ENCODE peak calls at places on chromosomes 16 and 17, in eight cellular contexts. J is GM23248, B is MM.1S, N is GM23338, K is SK-N-SH, P is neural progenitor cell, R is PC-3, A is hepatocyte. H is an unnamed sample. For H3K4me1, the result is how much of the 10 kb centered on the place peaks cover.

GRCh38 chr17:33968350-33969044 is 286.6 kb upstream of the CCL2 start:
- DNase-seq in J (peak), B (peak), N (peak), K (no peak), P (no peak), R (no peak), A (no peak), H (peak)

GRCh38 chr17:79984877-79985276 is 50.8 kb downstream of the TBC1D16 start:
- DNase-seq in J (no peak), B (no peak), N (peak), K (no peak), P (no peak), R (no peak), A (no peak), H (no peak)

GRCh38 chr16:88781140-88782077 is 3.6 kb downstream of the PIEZO1 start:
- DNase-seq in J (peak), B (peak), N (no peak), K (no peak), P (no peak), R (peak), A (no peak), H (peak)

GRCh38 chr16:72201387-72201786 is 29.4 kb upstream of the PMFBP1 start:
- DNase-seq in J (no peak), B (no peak), N (no peak), K (no peak), P (no peak), R (no peak), A (no peak), H (no peak)

GRCh38 chr17:64471440-64471839 is 22.5 kb downstream of the MILR1 start:
- DNase-seq in J (no peak), B (no peak), N (no peak), K (no peak), P (no peak), R (no peak), A (no peak), H (no peak)

GRCh38 chr16:324451-325334 is 27.8 kb downstream of the AXIN1 start:
- DNase-seq in J (no peak), B (no peak), N (peak), K (no peak), P (no peak), R (no peak), A (peak), H (peak)

GRCh38 chr16:85384831-85385462 is 228.2 kb upstream of the GSE1 start:
- DNase-seq in J (no peak), B (no peak), N (peak), K (no peak), P (no peak), R (peak), A (peak), H (no peak)

GRCh38 chr16:66606000-66606751 is 1.7 kb downstream of the CMTM3 start:
- DNase-seq in J (no peak), B (no peak), N (no peak), K (no peak), P (no peak), R (no peak), A (no peak), H (peak)

GRCh38 chr16:1293921-1294656 is 15.3 kb upstream of the UBE2I start:
- DNase-seq in J (no peak), B (no peak), N (no peak), K (no peak), P (no peak), R (no peak), A (no peak), H (no peak)

GRCh38 chr16:76577003-76577402 is 299.8 kb downstream of the CNTNAP4 start:
- DNase-seq in J (no peak), B (peak), N (no peak), K (no peak), P (no peak), R (no peak), A (no peak), H (no peak)

GRCh38 chr16:86307518-86307903 is 202.8 kb upstream of the FOXF1 start:
- DNase-seq in J (peak), B (no peak), N (no peak), K (no peak), P (no peak), R (peak), A (no peak), H (no peak)

GRCh38 chr17:4716081-4716480 is 5.6 kb downstream of the ARRB2 start:
- DNase-seq in J (no peak), B (no peak), N (no peak), K (no peak), P (no peak), R (no peak), A (no peak), H (no peak)

GRCh38 chr17:63419949-63420867 is 25.9 kb downstream of the CYB561 start:
- DNase-seq in J (no peak), B (no peak), N (no peak), K (no peak), P (no peak), R (no peak), A (no peak), H (no peak)

GRCh38 chr16:77677129-77677528 is 45.2 kb upstream of the NUDT7 start:
- DNase-seq in J (peak), B (no peak), N (no peak), K (no peak), P (no peak), R (no peak), A (no peak), H (no peak)

GRCh38 chr17:67891481-67892119 is 66.3 kb downstream of the BPTF start:
- DNase-seq in J (peak), B (no peak), N (peak), K (peak), P (peak), R (peak), A (peak), H (no peak)

GRCh38 chr16:74291176-74291575 is 5.4 kb upstream of the PSMD7 start:
- DNase-seq in J (no peak), B (no peak), N (no peak), K (no peak), P (no peak), R (no peak), A (no peak), H (no peak)

GRCh38 chr16:24583494-24583893 is 44.1 kb downstream of the RBBP6 start:
- DNase-seq in J (no peak), B (no peak), N (no peak), K (no peak), P (no peak), R (no peak), A (no peak), H (no peak)

GRCh38 chr16:88405325-88406060 is 22.7 kb downstream of the ZNF469 start:
- DNase-seq in J (peak), B (no peak), N (no peak), K (peak), P (no peak), R (no peak), A (peak), H (no peak)

GRCh38 chr16:89363621-89364393 is 126.6 kb downstream of the ANKRD11 start:
- DNase-seq in J (peak), B (no peak), N (no peak), K (peak), P (peak), R (peak), A (peak), H (no peak)

GRCh38 chr17:49003557-49004511 is 6.6 kb downstream of the IGF2BP1 start:
- DNase-seq in J (peak), B (no peak), N (peak), K (no peak), P (peak), R (no peak), A (peak), H (no peak)

GRCh38 chr17:79993390-79994221 is 42.1 kb downstream of the TBC1D16 start:
- DNase-seq in J (peak), B (peak), N (peak), K (no peak), P (peak), R (no peak), A (peak), H (peak)

GRCh38 chr17:15941781-15942180 is 3.1 kb upstream of the ADORA2B start:
- DNase-seq in J (no peak), B (no peak), N (no peak), K (no peak), P (no peak), R (peak), A (no peak), H (no peak)

GRCh38 chr17:80644588-80644987 is 100.0 kb downstream of the RPTOR start:
- DNase-seq in J (no peak), B (no peak), N (no peak), K (no peak), P (no peak), R (no peak), A (no peak), H (no peak)

GRCh38 chr16:8931864-8932263 is 31.8 kb downstream of the USP7 start:
- DNase-seq in J (peak), B (peak), N (peak), K (no peak), P (peak), R (peak), A (peak), H (peak)

GRCh38 chr16:75919664-75920063 is 193.4 kb upstream of the CPHXL start:
- DNase-seq in J (no peak), B (no peak), N (no peak), K (no peak), P (no peak), R (no peak), A (no peak), H (no peak)

GRCh38 chr16:27361987-27362386 is 40.0 kb upstream of the IL21R start:
- DNase-seq in J (no peak), B (no peak), N (no peak), K (no peak), P (no peak), R (no peak), A (no peak), H (no peak)

GRCh38 chr16:81779540-81780320 is 639 bp downstream of the PLCG2 start:
- DNase-seq in J (peak), B (no peak), N (peak), K (no peak), P (peak), R (no peak), A (peak), H (no peak)

GRCh38 chr17:20927586-20927985 is 115.2 kb downstream of the USP22 start:
- DNase-seq in J (no peak), B (no peak), N (no peak), K (no peak), P (no peak), R (no peak), A (no peak), H (no peak)

GRCh38 chr16:17070882-17071592 is 399.7 kb downstream of the XYLT1 start:
- DNase-seq in J (peak), B (peak), N (peak), K (no peak), P (peak), R (no peak), A (peak), H (peak)

GRCh38 chr16:57696240-57696639 is 1.6 kb downstream of the DRC7 start:
- DNase-seq in J (no peak), B (no peak), N (no peak), K (no peak), P (no peak), R (no peak), A (no peak), H (no peak)

GRCh38 chr17:489758-490329 is 137.2 kb upstream of the RPH3AL start:
- DNase-seq in J (peak), B (no peak), N (peak), K (peak), P (peak), R (no peak), A (peak), H (peak)

GRCh38 chr16:14249291-14250032 is 178.3 kb downstream of the MRTFB start:
- DNase-seq in J (peak), B (peak), N (peak), K (peak), P (peak), R (peak), A (peak), H (peak)

GRCh38 chr17:72618018-72618509 is 474.4 kb downstream of the SLC39A11 start:
- DNase-seq in J (peak), B (no peak), N (no peak), K (peak), P (peak), R (peak), A (peak), H (no peak)

GRCh38 chr17:7174603-7175362 is 4.4 kb downstream of the ASGR1 start:
- DNase-seq in J (no peak), B (no peak), N (no peak), K (no peak), P (no peak), R (no peak), A (no peak), H (no peak)
- H3K4me1 ChIP-seq in J (under half), B (under half), N (under half), K (under half), P (under half), R (under half), A (under half), H (under half)

DNA sequence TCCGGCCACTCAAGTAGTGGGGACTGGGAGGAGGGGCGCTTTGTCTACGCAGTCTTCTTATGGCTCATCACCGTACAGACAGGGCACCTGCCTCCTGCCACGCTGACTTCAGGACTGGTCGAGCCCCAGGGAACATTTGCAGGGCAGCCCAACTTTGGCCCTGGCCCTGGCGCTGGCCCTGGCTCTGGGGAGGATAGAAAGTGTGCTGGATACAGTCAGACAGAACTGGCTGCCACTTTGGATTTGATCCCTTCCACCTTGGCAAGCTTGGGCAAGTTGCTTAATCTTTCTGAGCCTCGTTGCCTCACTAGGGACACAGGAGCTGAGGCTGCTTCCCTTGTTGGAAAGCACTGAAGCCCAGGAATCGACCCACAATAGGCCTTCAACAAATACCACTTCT is 13.6 kb downstream of the LGALS9 start:
- DNase-seq in J (peak), B (no peak), N (no peak), K (no peak), P (no peak), R (no peak), A (no peak), H (no peak)
- TF ChIP-seq EZH2phosphoT487 in J (no peak), B (no peak), N (no peak), K (no peak), P (no peak), R (no peak), A (no peak), H (no peak)

DNA sequence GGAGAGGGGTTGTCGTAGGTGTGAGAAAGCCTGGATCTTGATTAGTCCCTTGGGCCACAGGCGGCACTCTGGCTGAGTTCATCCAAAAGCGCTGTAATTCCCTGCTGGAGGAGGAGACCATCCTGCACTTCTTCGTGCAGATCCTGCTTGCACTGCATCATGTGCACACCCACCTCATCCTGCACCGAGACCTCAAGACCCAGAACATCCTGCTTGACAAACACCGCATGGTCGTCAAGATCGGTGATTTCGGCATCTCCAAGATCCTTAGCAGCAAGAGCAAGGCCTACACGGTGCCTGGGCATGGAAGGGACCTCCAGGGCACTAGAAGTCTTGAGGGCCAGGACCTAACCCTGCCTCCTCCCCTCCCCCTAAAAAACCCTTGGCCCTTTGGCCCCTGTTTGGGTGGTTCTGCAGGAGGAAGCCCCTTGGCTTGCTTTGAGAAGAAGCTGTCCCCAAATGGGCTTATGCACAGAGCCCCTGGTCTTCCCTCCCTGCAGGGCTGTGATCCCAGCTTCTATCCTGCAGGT is 6.2 kb downstream of the NEK8 start:
- DNase-seq in J (no peak), B (no peak), N (no peak), K (no peak), P (no peak), R (no peak), A (no peak), H (no peak)
- H3K27ac ChIP-seq in J (no peak), B (no peak), N (no peak), K (no peak), P (no peak), R (peak), A (no peak), H (no peak)

GRCh38 chr17:77476006-77476405 is 335.2 kb downstream of the SEC14L1 start:
- DNase-seq in J (peak), B (peak), N (no peak), K (no peak), P (no peak), R (peak), A (no peak), H (no peak)
- H3K4me1 ChIP-seq in J (half or more), B (under half), N (half or more), K (half or more), P (half or more), R (under half), A (half or more), H (half or more)

DNA sequence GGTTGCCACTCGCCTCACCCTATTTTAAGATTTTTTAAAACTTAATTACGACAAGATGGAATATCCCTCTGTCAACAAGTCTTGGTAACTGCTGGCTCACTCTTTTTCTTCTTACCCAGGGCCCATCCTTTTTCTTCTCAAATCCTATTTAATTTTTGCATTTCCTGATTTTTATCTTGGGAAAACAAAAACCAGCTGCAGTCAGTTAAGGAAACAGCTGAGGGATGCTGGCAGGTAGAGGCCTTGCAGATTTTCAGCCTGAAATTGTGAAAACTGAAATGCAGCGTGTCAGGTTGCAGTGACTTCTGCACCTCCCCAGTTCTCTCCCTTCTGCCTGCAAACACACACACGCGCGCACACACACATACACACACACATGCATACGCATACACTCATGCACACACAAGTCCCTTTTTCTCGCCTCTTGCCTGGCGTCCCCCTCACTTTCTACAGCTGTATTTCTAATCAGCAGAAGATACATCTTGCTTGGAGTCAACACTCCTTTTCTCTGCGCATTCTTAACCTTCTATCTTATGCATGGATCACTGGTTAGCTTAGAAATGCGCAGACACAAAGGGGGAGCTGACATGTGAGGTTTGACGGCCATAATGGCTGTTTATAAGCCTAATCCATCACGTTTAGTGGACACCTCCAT is 391.9 kb upstream of the SALL1 start:
- DNase-seq in J (no peak), B (no peak), N (peak), K (peak), P (peak), R (no peak), A (no peak), H (no peak)
- TF ChIP-seq EZH2phosphoT487 in J (no peak), B (no peak), N (no peak), K (no peak), P (no peak), R (no peak), A (no peak), H (no peak)

GRCh38 chr16:4486126-4486893 is 10.1 kb downstream of the HMOX2 start:
- DNase-seq in J (no peak), B (no peak), N (no peak), K (no peak), P (no peak), R (no peak), A (no peak), H (no peak)
- H3K27ac ChIP-seq in J (no peak), B (no peak), N (no peak), K (no peak), P (no peak), R (no peak), A (peak), H (no peak)

GRCh38 chr16:2963074-2963610 is 933 bp upstream of the KREMEN2 start:
- DNase-seq in J (no peak), B (no peak), N (no peak), K (no peak), P (peak), R (no peak), A (peak), H (no peak)
- H3K4me1 ChIP-seq in J (under half), B (under half), N (under half), K (under half), P (under half), R (under half), A (under half), H (half or more)